ENCODE peak calls at places on chromosomes 7 and 10, in seven cellular contexts. H is stomach, K is A549, V is sigmoid colon, I is K562, E is GM12878, S is H1. X is an unnamed sample.

GRCh38 chr10:110634527-110635209 is 9.5 kb upstream of the RBM20 start:
- DNase-seq in H (no peak), K (no peak), V (peak), I (no peak), E (no peak), S (no peak), X (peak)

GRCh38 chr7:122520961-122521555 is 177.9 kb downstream of the RNF133 start:
- DNase-seq in H (no peak), K (no peak), V (no peak), I (no peak), E (no peak), S (no peak), X (no peak)

GRCh38 chr7:114630186-114630824 is 215.7 kb downstream of the FOXP2 start:
- DNase-seq in H (no peak), K (no peak), V (no peak), I (no peak), E (no peak), S (no peak), X (no peak)

GRCh38 chr7:2541291-2542010 is 13.9 kb downstream of the BRAT1 start:
- DNase-seq in H (no peak), K (no peak), V (peak), I (no peak), E (no peak), S (no peak), X (peak)

GRCh38 chr10:43712821-43713584 is 64.3 kb upstream of the ZNF32 start:
- DNase-seq in H (no peak), K (no peak), V (no peak), I (no peak), E (no peak), S (no peak), X (no peak)

GRCh38 chr10:77587424-77587806 is 50.2 kb downstream of the KCNMA1 start:
- DNase-seq in H (no peak), K (no peak), V (peak), I (no peak), E (no peak), S (no peak), X (no peak)

GRCh38 chr10:6928531-6929080 is 348.5 kb upstream of the PRKCQ start:
- DNase-seq in H (no peak), K (no peak), V (no peak), I (no peak), E (no peak), S (no peak), X (no peak)

GRCh38 chr10:120456626-120457430 is at the start of gene PLPP4:
- DNase-seq in H (no peak), K (no peak), V (no peak), I (peak), E (no peak), S (peak), X (no peak)

GRCh38 chr10:131260452-131261211 is 50.9 kb downstream of the TCERG1L start:
- DNase-seq in H (no peak), K (no peak), V (peak), I (no peak), E (no peak), S (no peak), X (no peak)

GRCh38 chr7:973312-973711 is 2.0 kb downstream of the COX19 start:
- DNase-seq in H (no peak), K (no peak), V (no peak), I (no peak), E (no peak), S (no peak), X (no peak)

GRCh38 chr10:3193751-3194150 is 21.2 kb upstream of the PITRM1 start:
- DNase-seq in H (no peak), K (no peak), V (no peak), I (no peak), E (no peak), S (no peak), X (no peak)

GRCh38 chr10:14356921-14357320 is 26.2 kb upstream of the FRMD4A start:
- DNase-seq in H (no peak), K (no peak), V (no peak), I (no peak), E (no peak), S (no peak), X (no peak)

GRCh38 chr10:92387289-92387940 is 96.4 kb downstream of the MARCHF5 start:
- DNase-seq in H (no peak), K (peak), V (no peak), I (peak), E (no peak), S (peak), X (no peak)

GRCh38 chr7:32957326-32958045 is at the start of gene FKBP9:
- DNase-seq in H (peak), K (peak), V (peak), I (peak), E (no peak), S (peak), X (peak)

GRCh38 chr7:19107392-19108147 is 9.9 kb downstream of the TWIST1 start:
- DNase-seq in H (no peak), K (no peak), V (peak), I (no peak), E (no peak), S (peak), X (no peak)

GRCh38 chr10:48607356-48608278 is 2.7 kb upstream of the ARHGAP22 start:
- DNase-seq in H (no peak), K (no peak), V (peak), I (no peak), E (no peak), S (no peak), X (no peak)

GRCh38 chr7:27459729-27460048 is 203.0 kb downstream of the HIBADH start:
- DNase-seq in H (no peak), K (no peak), V (no peak), I (no peak), E (no peak), S (no peak), X (no peak)

GRCh38 chr7:3893789-3894153 is 592.7 kb downstream of the SDK1 start:
- DNase-seq in H (no peak), K (no peak), V (no peak), I (no peak), E (no peak), S (no peak), X (no peak)

GRCh38 chr7:150379590-150380379 is 655 bp downstream of the ZNF775 start:
- DNase-seq in H (no peak), K (peak), V (peak), I (no peak), E (no peak), S (no peak), X (no peak)

GRCh38 chr10:47048533-47048905 is 137.3 kb downstream of the PTPN20 start:
- DNase-seq in H (peak), K (no peak), V (no peak), I (no peak), E (no peak), S (no peak), X (no peak)

GRCh38 chr10:109187677-109188076 is 735.6 kb downstream of the XPNPEP1 start:
- DNase-seq in H (no peak), K (no peak), V (no peak), I (no peak), E (no peak), S (no peak), X (no peak)

GRCh38 chr10:104966563-104967280 is 325.6 kb downstream of the SORCS3 start:
- DNase-seq in H (no peak), K (no peak), V (no peak), I (no peak), E (no peak), S (no peak), X (no peak)
- TF ChIP-seq EP300 in H (no peak), K (no peak), V (no peak), I (no peak), E (no peak), S (no peak), X (no peak)

GRCh38 chr7:103731169-103731568 is 258.3 kb downstream of the RELN start:
- DNase-seq in H (no peak), K (no peak), V (no peak), I (no peak), E (no peak), S (no peak), X (no peak)

DNA sequence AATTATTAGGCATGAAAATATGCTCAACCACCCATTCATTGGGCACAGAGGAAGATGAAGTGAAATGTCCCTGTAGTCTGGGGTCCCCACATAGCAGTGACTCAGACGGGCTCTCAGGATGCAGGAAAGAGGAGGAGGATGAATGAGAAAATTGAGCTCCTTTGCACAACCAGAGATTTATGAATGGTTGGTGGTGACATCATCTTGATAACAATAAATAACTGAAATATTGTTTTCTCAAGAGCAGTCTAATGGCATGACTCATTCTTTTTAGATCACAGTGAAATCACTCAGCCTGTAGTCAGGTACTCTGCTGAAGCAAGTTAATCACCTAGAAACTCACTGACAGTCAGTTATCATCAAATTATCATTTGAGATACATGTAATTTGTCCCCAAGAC is 254.1 kb downstream of the RELN start:
- DNase-seq in H (no peak), K (no peak), V (no peak), I (no peak), E (no peak), S (no peak), X (no peak)
- TF ChIP-seq EP300 in H (no peak), K (no peak), V (no peak), I (no peak), E (no peak), S (no peak), X (no peak)

GRCh38 chr7:44796504-44797328 is at the start of gene PPIA:
- DNase-seq in H (peak), K (peak), V (peak), I (peak), E (peak), S (peak), X (peak)
- TF ChIP-seq EP300 in H (no peak), K (no peak), V (no peak), I (no peak), E (no peak), S (no peak), X (peak)

GRCh38 chr10:81280497-81281479 is 594.2 kb upstream of the NRG3 start:
- DNase-seq in H (no peak), K (no peak), V (no peak), I (no peak), E (no peak), S (no peak), X (no peak)
- TF ChIP-seq EP300 in H (no peak), K (no peak), V (no peak), I (no peak), E (no peak), S (no peak), X (no peak)

DNA sequence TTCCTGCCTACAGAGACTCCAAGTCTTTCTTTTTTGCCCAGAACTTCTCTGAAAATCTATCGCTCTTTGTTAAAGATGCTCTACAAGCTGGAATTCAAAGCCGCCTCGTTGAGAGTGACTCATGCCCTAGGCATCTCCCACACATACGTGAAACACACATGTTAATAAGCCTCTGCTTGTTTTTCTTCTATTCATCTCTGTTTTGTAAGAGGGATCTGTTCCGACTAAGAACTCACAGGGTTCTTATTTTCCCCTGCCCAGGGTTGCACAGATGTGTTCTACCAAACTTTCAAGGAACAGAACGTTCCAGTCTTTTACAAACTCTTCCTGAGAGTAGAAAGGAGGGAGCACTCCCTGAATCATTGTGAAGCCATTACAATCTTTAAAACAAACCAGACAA is 55.5 kb upstream of the INPP5A start:
- DNase-seq in H (no peak), K (no peak), V (peak), I (no peak), E (no peak), S (no peak), X (no peak)
- TF ChIP-seq EP300 in H (peak), K (no peak), V (peak), I (no peak), E (no peak), S (no peak), X (peak)

GRCh38 chr10:126186746-126187145 is 201.5 kb downstream of the ADAM12 start:
- DNase-seq in H (no peak), K (peak), V (no peak), I (no peak), E (no peak), S (no peak), X (no peak)

GRCh38 chr10:126187399-126187798 is 200.9 kb downstream of the ADAM12 start:
- DNase-seq in H (no peak), K (no peak), V (no peak), I (no peak), E (no peak), S (no peak), X (no peak)

GRCh38 chr10:126185666-126186447 is 202.4 kb downstream of the ADAM12 start:
- DNase-seq in H (no peak), K (no peak), V (no peak), I (no peak), E (no peak), S (no peak), X (no peak)

GRCh38 chr10:126191192-126191591 is 197.1 kb downstream of the ADAM12 start:
- DNase-seq in H (no peak), K (no peak), V (no peak), I (no peak), E (no peak), S (no peak), X (no peak)

DNA sequence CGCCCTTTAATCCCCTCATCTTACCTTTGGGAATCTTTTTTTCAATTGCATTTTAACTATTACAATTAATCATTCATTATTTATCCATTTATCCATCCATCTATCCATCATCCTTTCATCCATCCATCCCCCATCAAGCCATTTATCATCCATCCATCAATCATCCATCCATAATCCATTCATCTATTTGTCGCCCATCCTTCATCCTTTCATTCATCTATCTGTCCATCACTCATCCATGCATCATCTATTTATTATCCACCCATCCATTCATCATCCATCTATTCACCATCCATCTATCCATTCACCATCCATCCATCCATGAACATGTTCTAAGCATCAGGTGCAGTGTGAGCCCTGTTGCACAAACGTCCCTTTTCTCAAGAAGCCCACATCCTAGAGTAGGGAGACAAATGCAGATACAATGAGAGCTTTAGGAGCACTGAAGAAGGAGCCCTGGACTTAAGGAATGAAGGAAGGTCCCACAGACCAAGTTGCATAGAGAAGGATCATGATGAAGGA is 199.5 kb downstream of the ADAM12 start:
- DNase-seq in H (no peak), K (no peak), V (no peak), I (no peak), E (no peak), S (no peak), X (no peak)
- TF ChIP-seq EP300 in H (no peak), K (no peak), V (no peak), I (no peak), E (no peak), S (no peak), X (no peak)

GRCh38 chr7:155361363-155361680 is 63.6 kb downstream of the INSIG1 start:
- DNase-seq in H (no peak), K (no peak), V (no peak), I (no peak), E (no peak), S (no peak), X (no peak)
- TF ChIP-seq EP300 in H (no peak), K (no peak), V (no peak), I (no peak), E (no peak), S (no peak), X (no peak)

DNA sequence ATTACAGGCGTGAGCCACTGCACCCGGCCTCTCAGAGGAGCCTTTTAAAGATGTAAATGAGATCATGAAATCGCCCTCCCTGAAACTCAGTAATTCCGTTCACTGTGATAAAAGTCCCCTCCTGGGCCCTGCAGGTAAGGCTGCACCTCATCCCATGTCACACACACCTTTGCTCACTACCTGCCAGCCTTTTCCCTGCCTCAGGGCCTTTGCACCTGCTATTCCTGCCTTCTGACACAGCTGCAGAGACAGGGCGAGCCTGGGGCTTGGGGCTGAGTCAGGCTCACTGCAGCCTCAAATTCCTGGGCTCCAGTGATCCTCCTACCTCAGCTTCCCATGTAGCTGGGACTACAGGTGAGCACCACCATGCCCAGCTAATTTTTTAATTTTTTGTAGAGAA is 118.8 kb downstream of the MYL10 start:
- DNase-seq in H (no peak), K (no peak), V (no peak), I (no peak), E (no peak), S (no peak), X (no peak)
- TF ChIP-seq EP300 in H (no peak), K (no peak), V (no peak), I (no peak), E (no peak), S (no peak), X (no peak)

GRCh38 chr7:80415522-80415921 is 96.3 kb downstream of the GNAT3 start:
- DNase-seq in H (no peak), K (no peak), V (no peak), I (no peak), E (no peak), S (no peak), X (no peak)

GRCh38 chr7:80417211-80417793 is 94.6 kb downstream of the GNAT3 start:
- DNase-seq in H (no peak), K (no peak), V (no peak), I (no peak), E (no peak), S (no peak), X (no peak)

GRCh38 chr7:80415114-80415513 is 96.8 kb downstream of the GNAT3 start:
- DNase-seq in H (no peak), K (no peak), V (no peak), I (no peak), E (no peak), S (no peak), X (no peak)

GRCh38 chr7:80420876-80421275 is 91.0 kb downstream of the GNAT3 start:
- DNase-seq in H (no peak), K (no peak), V (no peak), I (no peak), E (no peak), S (no peak), X (no peak)
- TF ChIP-seq EP300 in H (no peak), K (no peak), V (no peak), I (no peak), E (no peak), S (no peak), X (no peak)